ENCODE peak calls at places on chromosome 1, in six cellular contexts. Y, Q, S, B, W and M are unnamed samples.
A peak's percentile ranks its signal among the peaks of the same experiment; 100 is the strongest.

GRCh38 chr1:27192039-27192529 is 37.2 kb upstream of the SLC9A1 start:
- DNase-seq in S (peak; percentile 67), B (peak; percentile 50), W (no peak), Q (peak; percentile 72), Y (no peak), M (peak; percentile 90)

GRCh38 chr1:9294910-9295636 is 2.4 kb downstream of the SPSB1 start:
- DNase-seq in B (peak; percentile 73), W (no peak), Y (no peak), Q (peak; percentile 55), S (no peak), M (peak; percentile 31)

GRCh38 chr1:12544992-12545391 is 73.0 kb downstream of the DHRS3 start:
- DNase-seq in W (no peak), Y (no peak), B (no peak), Q (no peak), S (no peak), M (no peak)

GRCh38 chr1:10613861-10614260 is 139.1 kb downstream of the PEX14 start:
- DNase-seq in S (no peak), W (no peak), Q (no peak), B (no peak), Y (no peak), M (no peak)

GRCh38 chr1:97046765-97047411 is 325.3 kb downstream of the PTBP2 start:
- DNase-seq in Q (no peak), Y (no peak), S (no peak), B (no peak), W (no peak), M (no peak)

GRCh38 chr1:55560246-55560645 is 345.1 kb upstream of the USP24 start:
- DNase-seq in B (no peak), Y (no peak), Q (no peak), W (no peak), S (no peak), M (no peak)

GRCh38 chr1:32753532-32754281 is 51.1 kb upstream of the SYNC start:
- DNase-seq in S (peak; percentile 59), Q (peak; percentile 86), Y (peak; percentile 88), B (peak; percentile 39), W (no peak), M (peak; percentile 93)

GRCh38 chr1:169235568-169235967 is 129.1 kb downstream of the ATP1B1 start:
- DNase-seq in Y (no peak), W (no peak), S (no peak), B (no peak), Q (no peak), M (no peak)

GRCh38 chr1:233364695-233365539 is 37.4 kb downstream of the MAP3K21 start:
- DNase-seq in W (no peak), S (peak; percentile 21), Q (no peak), B (peak; percentile 41), Y (no peak), M (peak; percentile 65)

GRCh38 chr1:177385760-177386698 is 215.3 kb downstream of the BRINP2 start:
- DNase-seq in W (peak; percentile 12), S (peak; percentile 32), Y (no peak), B (no peak), Q (no peak), M (peak; percentile 70)

GRCh38 chr1:236394016-236394481 is at the start of gene EDARADD:
- DNase-seq in S (peak; percentile 35), B (peak; percentile 6), Y (no peak), W (no peak), Q (no peak), M (peak; percentile 6)

GRCh38 chr1:158124034-158124433 is 56.7 kb upstream of the CD1D start:
- DNase-seq in Q (no peak), B (peak; percentile 45), Y (no peak), S (peak; percentile 93), W (no peak), M (peak; percentile 63)

GRCh38 chr1:201061886-201062285 is 38.4 kb upstream of the KIF21B start:
- DNase-seq in W (no peak), B (no peak), Y (no peak), Q (no peak), S (no peak), M (no peak)

GRCh38 chr1:41539999-41540398 is 55.5 kb upstream of the EDN2 start:
- DNase-seq in W (no peak), Q (no peak), Y (no peak), B (no peak), S (no peak), M (no peak)

GRCh38 chr1:153404768-153405167 is 11.6 kb upstream of the S100A7A start:
- DNase-seq in Q (peak; percentile 61), B (peak; percentile 4), W (no peak), Y (no peak), S (no peak), M (peak; percentile 64)

GRCh38 chr1:156079762-156080597 is 2.3 kb downstream of the MEX3A start:
- DNase-seq in W (no peak), Q (no peak), B (no peak), Y (peak; percentile 52), S (no peak), M (no peak)

GRCh38 chr1:161930064-161930463 is 93.6 kb downstream of the OLFML2B start:
- DNase-seq in B (peak; percentile 71), W (no peak), S (no peak), Y (no peak), Q (no peak), M (no peak)

GRCh38 chr1:11725616-11726015 is 10.3 kb upstream of the AGTRAP start:
- DNase-seq in Q (no peak), B (no peak), S (no peak), Y (no peak), W (no peak), M (no peak)

GRCh38 chr1:21332691-21333449 is 42.6 kb upstream of the ECE1 start:
- DNase-seq in B (no peak), Y (peak; percentile 54), S (no peak), Q (no peak), W (no peak), M (no peak)

GRCh38 chr1:43446388-43446740 is 7.4 kb downstream of the HYI start:
- DNase-seq in Q (peak; percentile 9), S (no peak), Y (no peak), B (no peak), W (no peak), M (no peak)

GRCh38 chr1:153796786-153797659 is 21.8 kb downstream of the SLC27A3 start:
- DNase-seq in Q (peak; percentile 71), B (peak; percentile 80), W (peak; percentile 60), Y (peak; percentile 83), S (peak; percentile 59), M (peak; percentile 92)

GRCh38 chr1:231828182-231828920 is 201.8 kb downstream of the DISC1 start:
- DNase-seq in S (peak; percentile 96), B (peak; percentile 99), W (no peak), Q (no peak), Y (no peak), M (peak; percentile 99)

GRCh38 chr1:119083479-119083878 is 57.0 kb downstream of the WARS2 start:
- DNase-seq in Y (no peak), Q (no peak), W (no peak), S (peak; percentile 25), B (peak; percentile 25), M (no peak)

GRCh38 chr1:119081705-119082104 is 58.7 kb downstream of the WARS2 start:
- DNase-seq in S (no peak), Y (no peak), Q (no peak), B (peak; percentile 23), W (no peak), M (no peak)

GRCh38 chr1:119081267-119081666 is 59.2 kb downstream of the WARS2 start:
- DNase-seq in B (peak; percentile 62), W (no peak), Q (no peak), S (no peak), Y (no peak), M (peak; percentile 70)

GRCh38 chr1:119079881-119080280 is 60.6 kb downstream of the WARS2 start:
- DNase-seq in S (no peak), Q (no peak), Y (no peak), B (no peak), W (no peak), M (no peak)

DNA sequence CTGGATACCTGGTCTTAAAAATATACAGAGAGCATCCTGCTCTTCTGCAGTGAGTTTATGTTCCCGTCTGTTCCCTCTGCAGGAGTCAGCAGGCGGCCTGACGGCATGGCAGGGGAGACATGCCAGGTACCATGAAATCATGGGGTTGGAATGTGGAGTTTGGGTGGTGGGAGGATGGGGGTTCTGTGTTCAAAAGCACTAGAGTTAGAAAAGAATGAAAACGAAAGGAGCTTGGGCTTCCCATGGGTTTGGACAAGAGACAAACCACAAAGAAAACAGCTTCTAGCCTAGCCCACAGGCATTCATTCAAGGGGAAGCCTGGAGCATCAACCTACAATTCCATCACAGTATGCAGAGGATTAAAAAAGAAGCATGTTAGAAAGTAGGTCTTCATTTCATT is 59.9 kb downstream of the WARS2 start:
- DNase-seq in W (no peak), Y (peak; percentile 23), S (peak; percentile 29), Q (no peak), B (peak; percentile 95), M (peak; percentile 85)
- H3K4me3 ChIP-seq in W (no peak overlapping the region), Y (no peak overlapping the region), S (no peak overlapping the region), Q (no peak overlapping the region), B (peak overlapping the region; percentile 26), M (peak overlapping the region; percentile 42)

DNA sequence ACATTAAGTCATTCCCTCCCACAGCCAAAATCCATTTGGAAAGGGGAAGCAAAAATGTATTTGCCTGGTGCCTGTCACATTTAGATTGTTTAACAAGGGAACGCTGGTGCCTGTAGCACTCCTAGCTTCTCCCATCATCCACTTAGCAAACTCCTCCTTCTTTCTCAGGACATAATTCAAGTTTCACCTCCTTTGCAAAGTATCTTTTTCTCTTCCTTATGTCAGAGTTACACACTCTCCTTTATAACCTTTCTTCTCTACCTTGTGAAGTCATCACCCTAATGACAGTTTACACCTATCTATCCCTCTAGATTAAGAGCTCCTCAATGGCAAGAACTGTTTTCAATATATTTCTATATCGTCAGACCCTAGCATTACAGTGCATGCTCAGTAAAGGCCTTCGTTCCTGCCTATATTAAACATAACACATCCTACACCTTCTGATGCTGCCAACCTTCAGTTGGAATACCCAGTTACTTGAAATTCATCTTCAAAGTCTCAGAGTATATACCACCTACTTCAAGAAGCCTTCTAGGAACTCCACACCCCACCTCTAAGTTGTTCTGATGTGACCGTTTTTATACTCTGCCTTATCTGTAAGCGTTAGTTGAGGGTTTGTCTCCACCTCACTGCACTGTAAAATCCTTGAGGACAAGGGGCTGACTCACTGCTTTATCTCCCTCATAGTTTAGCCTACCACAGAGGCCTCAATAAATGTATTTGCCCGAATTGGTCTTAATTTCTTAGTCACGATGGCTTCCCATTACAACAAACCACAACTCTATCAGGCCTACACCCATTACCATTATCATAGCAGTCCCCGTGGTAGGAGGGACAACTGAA is 1.0 kb upstream of the EPS15 start:
- DNase-seq in Y (no peak), Q (no peak), B (peak; percentile 62), S (peak; percentile 35), W (no peak), M (peak; percentile 68)
- H3K4me3 ChIP-seq in Y (no peak overlapping the region), Q (no peak overlapping the region), B (no peak overlapping the region), S (no peak overlapping the region), W (no peak overlapping the region), M (no peak overlapping the region)

GRCh38 chr1:205812878-205813754 is at the start of gene SLC41A1:
- DNase-seq in B (peak; percentile 89), Q (peak; percentile 94), S (peak; percentile 72), W (peak; percentile 88), Y (peak; percentile 94), M (peak; percentile 94)
- H3K4me3 ChIP-seq in B (peak within 1 kb of the TSS; percentile 84), Q (peak within 1 kb of the TSS; percentile 60), S (peak within 1 kb of the TSS; percentile 84), W (peak within 1 kb of the TSS; percentile 94), Y (peak within 1 kb of the TSS; percentile 85), M (peak within 1 kb of the TSS; percentile 89)

GRCh38 chr1:224804220-224804619 is 125.3 kb upstream of the DNAH14 start:
- DNase-seq in Q (no peak), B (no peak), W (no peak), Y (no peak), S (no peak), M (no peak)

GRCh38 chr1:224805889-224806288 is 123.6 kb upstream of the DNAH14 start:
- DNase-seq in Y (no peak), S (no peak), B (no peak), W (no peak), Q (no peak), M (no peak)

GRCh38 chr1:224809137-224809536 is 120.3 kb upstream of the DNAH14 start:
- DNase-seq in W (no peak), S (no peak), Y (no peak), Q (no peak), B (no peak), M (no peak)

GRCh38 chr1:224809613-224810012 is 119.9 kb upstream of the DNAH14 start:
- DNase-seq in Y (no peak), S (no peak), B (no peak), W (no peak), Q (no peak), M (no peak)
- H3K4me3 ChIP-seq in Y (no peak overlapping the region), S (no peak overlapping the region), B (no peak overlapping the region), W (no peak overlapping the region), Q (no peak overlapping the region), M (no peak overlapping the region)